ENCODE peak calls at places on chromosomes 4 and X, in five cellular contexts. One of them, this sample, is unnamed.

GRCh38 chr4:3360741-3361140 is 67.9 kb downstream of the RGS12 start:
- DNase-seq in LoVo: no peak
- DNase-seq in activated CD4-positive, alpha-beta T cell treated with anti-CD3 and anti-CD28 coated beads, Interleukin-2, amount 50 U/mL, for 1 hour: no peak
- DNase-seq in effector memory CD4-positive, alpha-beta T cell: no peak
- DNase-seq in NCI-H2029: no peak
- DNase-seq in this sample: no peak

GRCh38 chr4:166421556-166422156 is 548.6 kb downstream of the TLL1 start:
- DNase-seq in LoVo: no peak
- DNase-seq in activated CD4-positive, alpha-beta T cell treated with anti-CD3 and anti-CD28 coated beads, Interleukin-2, amount 50 U/mL, for 1 hour: no peak
- DNase-seq in effector memory CD4-positive, alpha-beta T cell: no peak
- DNase-seq in NCI-H2029: no peak
- DNase-seq in this sample: peak; percentile 96

GRCh38 chr4:132955146-132955545 is 193.9 kb upstream of the PCDH10 start:
- DNase-seq in LoVo: no peak
- DNase-seq in activated CD4-positive, alpha-beta T cell treated with anti-CD3 and anti-CD28 coated beads, Interleukin-2, amount 50 U/mL, for 1 hour: no peak
- DNase-seq in effector memory CD4-positive, alpha-beta T cell: no peak
- DNase-seq in NCI-H2029: no peak
- DNase-seq in this sample: no peak

GRCh38 chr4:134490863-134491262 is 289.3 kb upstream of the PABPC4L start:
- DNase-seq in LoVo: no peak
- DNase-seq in activated CD4-positive, alpha-beta T cell treated with anti-CD3 and anti-CD28 coated beads, Interleukin-2, amount 50 U/mL, for 1 hour: no peak
- DNase-seq in effector memory CD4-positive, alpha-beta T cell: no peak
- DNase-seq in NCI-H2029: no peak
- DNase-seq in this sample: no peak

GRCh38 chr4:3041192-3042142 is 32.9 kb downstream of the HTT-AS start:
- DNase-seq in LoVo: no peak
- DNase-seq in activated CD4-positive, alpha-beta T cell treated with anti-CD3 and anti-CD28 coated beads, Interleukin-2, amount 50 U/mL, for 1 hour: peak; percentile 24
- DNase-seq in effector memory CD4-positive, alpha-beta T cell: no peak
- DNase-seq in NCI-H2029: no peak
- DNase-seq in this sample: peak; percentile 41

GRCh38 chrX:24619647-24620046 is 27.5 kb downstream of the PCYT1B start:
- DNase-seq in LoVo: peak; percentile 2
- DNase-seq in activated CD4-positive, alpha-beta T cell treated with anti-CD3 and anti-CD28 coated beads, Interleukin-2, amount 50 U/mL, for 1 hour: no peak
- DNase-seq in effector memory CD4-positive, alpha-beta T cell: no peak
- DNase-seq in NCI-H2029: no peak
- DNase-seq in this sample: peak; percentile 72

GRCh38 chrX:148872881-148873280 is 372.5 kb downstream of the AFF2 start:
- DNase-seq in LoVo: no peak
- DNase-seq in activated CD4-positive, alpha-beta T cell treated with anti-CD3 and anti-CD28 coated beads, Interleukin-2, amount 50 U/mL, for 1 hour: no peak
- DNase-seq in effector memory CD4-positive, alpha-beta T cell: no peak
- DNase-seq in NCI-H2029: no peak
- DNase-seq in this sample: no peak

GRCh38 chr4:98653006-98653405 is 5.4 kb downstream of the TSPAN5 start:
- DNase-seq in LoVo: no peak
- DNase-seq in activated CD4-positive, alpha-beta T cell treated with anti-CD3 and anti-CD28 coated beads, Interleukin-2, amount 50 U/mL, for 1 hour: no peak
- DNase-seq in effector memory CD4-positive, alpha-beta T cell: no peak
- DNase-seq in NCI-H2029: no peak
- DNase-seq in this sample: peak; percentile 96

GRCh38 chr4:182447938-182448280 is 204.7 kb downstream of the TENM3 start:
- DNase-seq in LoVo: no peak
- DNase-seq in activated CD4-positive, alpha-beta T cell treated with anti-CD3 and anti-CD28 coated beads, Interleukin-2, amount 50 U/mL, for 1 hour: no peak
- DNase-seq in effector memory CD4-positive, alpha-beta T cell: no peak
- DNase-seq in NCI-H2029: no peak
- DNase-seq in this sample: peak; percentile 47

GRCh38 chr4:139761461-139761860 is 95.8 kb downstream of the MGST2 start:
- DNase-seq in LoVo: no peak
- DNase-seq in activated CD4-positive, alpha-beta T cell treated with anti-CD3 and anti-CD28 coated beads, Interleukin-2, amount 50 U/mL, for 1 hour: no peak
- DNase-seq in effector memory CD4-positive, alpha-beta T cell: no peak
- DNase-seq in NCI-H2029: no peak
- DNase-seq in this sample: peak; percentile 21

GRCh38 chrX:107675823-107676555 is 47.7 kb downstream of the PRPS1 start:
- DNase-seq in LoVo: no peak
- DNase-seq in activated CD4-positive, alpha-beta T cell treated with anti-CD3 and anti-CD28 coated beads, Interleukin-2, amount 50 U/mL, for 1 hour: no peak
- DNase-seq in effector memory CD4-positive, alpha-beta T cell: no peak
- DNase-seq in NCI-H2029: no peak
- DNase-seq in this sample: peak; percentile 70

GRCh38 chr4:41287005-41287404 is 30.3 kb downstream of the UCHL1 start:
- DNase-seq in LoVo: no peak
- DNase-seq in activated CD4-positive, alpha-beta T cell treated with anti-CD3 and anti-CD28 coated beads, Interleukin-2, amount 50 U/mL, for 1 hour: no peak
- DNase-seq in effector memory CD4-positive, alpha-beta T cell: no peak
- DNase-seq in NCI-H2029: no peak
- DNase-seq in this sample: no peak

GRCh38 chr4:137678796-137679195 is 146.5 kb upstream of the PCDH18 start:
- DNase-seq in LoVo: no peak
- DNase-seq in activated CD4-positive, alpha-beta T cell treated with anti-CD3 and anti-CD28 coated beads, Interleukin-2, amount 50 U/mL, for 1 hour: no peak
- DNase-seq in effector memory CD4-positive, alpha-beta T cell: no peak
- DNase-seq in NCI-H2029: no peak
- DNase-seq in this sample: no peak

This sample was measured in foreskin fibroblast.